ENCODE peak calls at places on chromosomes 6 and 20, in six cellular contexts. T, I, B, A, J and H are unnamed samples. For H3K9me3 and H3K36me3, the result is how much of the 10 kb centered on the place peaks cover.

GRCh38 chr6:124974770-124975377 is 12.6 kb downstream of the RNF217 start:
- DNase-seq in B (no peak), I (no peak), J (no peak), T (no peak), A (no peak), H (no peak)

GRCh38 chr20:23449400-23449799 is 3.3 kb downstream of the CST11 start:
- DNase-seq in T (no peak), A (peak), I (no peak), B (no peak), J (peak), H (no peak)

GRCh38 chr6:148776321-148776966 is 29.6 kb downstream of the UST start:
- DNase-seq in T (no peak), J (peak), A (peak), I (no peak), B (peak), H (no peak)

GRCh38 chr20:11790047-11790446 is 127.6 kb upstream of the BTBD3 start:
- DNase-seq in I (no peak), A (no peak), T (no peak), J (peak), B (no peak), H (no peak)

GRCh38 chr6:129335792-129336191 is 374.2 kb downstream of the ARHGAP18 start:
- DNase-seq in I (no peak), T (no peak), A (no peak), J (no peak), B (no peak), H (no peak)

GRCh38 chr6:20706293-20707165 is 172.3 kb downstream of the CDKAL1 start:
- DNase-seq in T (no peak), I (no peak), A (no peak), J (peak), B (no peak), H (no peak)

GRCh38 chr6:81589465-81590313 is 162.8 kb downstream of the TENT5A start:
- DNase-seq in T (no peak), B (no peak), I (no peak), J (no peak), A (peak), H (peak)

GRCh38 chr6:21893778-21894177 is 300.2 kb downstream of the SOX4 start:
- DNase-seq in A (no peak), T (no peak), B (no peak), J (no peak), I (no peak), H (no peak)

GRCh38 chr20:58065508-58066361 is 162.7 kb downstream of the ANKRD60 start:
- DNase-seq in A (no peak), J (peak), I (no peak), B (no peak), T (peak), H (no peak)

GRCh38 chr6:87789198-87789899 is 87.3 kb upstream of the AKIRIN2 start:
- DNase-seq in J (peak), A (peak), T (peak), B (no peak), I (no peak), H (no peak)

GRCh38 chr20:10625641-10626040 is 48.2 kb downstream of the JAG1 start:
- DNase-seq in B (no peak), J (peak), I (no peak), A (no peak), T (no peak), H (no peak)

GRCh38 chr20:35823937-35824336 is 52.1 kb downstream of the PHF20 start:
- DNase-seq in T (no peak), A (peak), B (no peak), J (no peak), I (no peak), H (no peak)

GRCh38 chr6:7140631-7141366 is 33.0 kb downstream of the RREB1 start:
- DNase-seq in A (peak), J (peak), T (peak), B (peak), I (no peak), H (peak)

GRCh38 chr6:77030929-77031674 is 432.2 kb downstream of the HTR1B start:
- DNase-seq in I (no peak), T (no peak), B (no peak), A (peak), J (peak), H (no peak)

GRCh38 chr6:5126214-5126613 is 41.1 kb downstream of the PPP1R3G start:
- DNase-seq in A (peak), I (no peak), T (no peak), J (no peak), B (no peak), H (no peak)

GRCh38 chr20:37911838-37912273 is 8.9 kb downstream of the VSTM2L start:
- DNase-seq in J (peak), B (peak), T (no peak), I (no peak), A (peak), H (peak)

GRCh38 chr20:17407550-17407949 is 123.6 kb downstream of the BFSP1 start:
- DNase-seq in A (no peak), J (no peak), I (no peak), T (no peak), B (no peak), H (no peak)

GRCh38 chr6:155261146-155261900 is 2.5 kb upstream of the CLDN20 start:
- DNase-seq in J (no peak), T (peak), A (no peak), I (no peak), B (no peak), H (no peak)

GRCh38 chr6:33904050-33904827 is 100.4 kb upstream of the MLN start:
- DNase-seq in T (no peak), J (no peak), A (no peak), I (peak), B (no peak), H (no peak)

GRCh38 chr20:18394363-18394762 is 72.5 kb downstream of the DZANK1 start:
- DNase-seq in T (no peak), B (no peak), A (no peak), I (no peak), J (no peak), H (no peak)

GRCh38 chr6:41334482-41335023 is 855 bp upstream of the NCR2 start:
- DNase-seq in I (no peak), B (no peak), T (no peak), A (no peak), J (no peak), H (no peak)
- H3K9me3 ChIP-seq in I (under half), B (under half), T (under half), A (under half), J (under half), H (under half)

GRCh38 chr20:15849131-15849685 is 724.0 kb downstream of the KIF16B start:
- DNase-seq in B (no peak), I (no peak), T (no peak), J (no peak), A (no peak), H (no peak)

GRCh38 chr20:15848126-15848525 is 725.1 kb downstream of the KIF16B start:
- DNase-seq in T (no peak), I (no peak), B (no peak), A (no peak), J (no peak), H (no peak)

GRCh38 chr20:15846446-15846845 is 726.8 kb downstream of the KIF16B start:
- DNase-seq in J (no peak), T (no peak), I (no peak), A (no peak), B (no peak), H (no peak)

GRCh38 chr20:15851576-15852075 is 721.6 kb downstream of the KIF16B start:
- DNase-seq in A (no peak), J (no peak), T (no peak), I (no peak), B (no peak), H (no peak)

GRCh38 chr20:15847415-15847814 is 725.8 kb downstream of the KIF16B start:
- DNase-seq in A (no peak), B (no peak), I (no peak), J (no peak), T (no peak), H (no peak)
- H3K36me3 ChIP-seq in A (under half), B (under half), I (under half), J (under half), T (under half), H (under half)

DNA sequence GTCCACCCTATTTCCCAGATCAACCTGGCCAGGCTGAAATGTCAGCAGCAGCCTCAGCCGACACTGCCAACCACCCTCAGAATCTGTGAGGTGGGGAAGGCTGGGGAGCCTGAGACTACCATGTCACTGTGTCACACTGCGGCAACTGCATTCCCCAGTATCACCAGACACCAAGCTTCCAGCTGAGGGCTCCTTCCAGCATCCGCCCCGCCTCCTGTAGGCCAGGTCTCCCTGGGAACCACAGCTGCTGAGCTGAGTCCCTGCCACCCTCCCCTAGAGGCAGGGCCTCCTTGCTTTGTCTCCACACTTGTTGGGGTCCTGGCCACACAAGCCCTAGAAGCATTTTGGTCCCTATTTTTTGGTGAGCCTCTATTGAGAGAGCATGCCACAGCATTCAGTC is 115.7 kb downstream of the UNC5CL start:
- DNase-seq in B (no peak), J (no peak), A (no peak), I (no peak), T (no peak), H (no peak)
- H3K9me3 ChIP-seq in B (under half), J (under half), A (under half), I (under half), T (under half), H (under half)

GRCh38 chr6:157194643-157195042 is 128.7 kb downstream of the TMEM242 start:
- DNase-seq in T (no peak), I (no peak), A (peak), J (no peak), B (no peak), H (no peak)
- H3K36me3 ChIP-seq in T (under half), I (under half), A (under half), J (under half), B (under half), H (half or more)

DNA sequence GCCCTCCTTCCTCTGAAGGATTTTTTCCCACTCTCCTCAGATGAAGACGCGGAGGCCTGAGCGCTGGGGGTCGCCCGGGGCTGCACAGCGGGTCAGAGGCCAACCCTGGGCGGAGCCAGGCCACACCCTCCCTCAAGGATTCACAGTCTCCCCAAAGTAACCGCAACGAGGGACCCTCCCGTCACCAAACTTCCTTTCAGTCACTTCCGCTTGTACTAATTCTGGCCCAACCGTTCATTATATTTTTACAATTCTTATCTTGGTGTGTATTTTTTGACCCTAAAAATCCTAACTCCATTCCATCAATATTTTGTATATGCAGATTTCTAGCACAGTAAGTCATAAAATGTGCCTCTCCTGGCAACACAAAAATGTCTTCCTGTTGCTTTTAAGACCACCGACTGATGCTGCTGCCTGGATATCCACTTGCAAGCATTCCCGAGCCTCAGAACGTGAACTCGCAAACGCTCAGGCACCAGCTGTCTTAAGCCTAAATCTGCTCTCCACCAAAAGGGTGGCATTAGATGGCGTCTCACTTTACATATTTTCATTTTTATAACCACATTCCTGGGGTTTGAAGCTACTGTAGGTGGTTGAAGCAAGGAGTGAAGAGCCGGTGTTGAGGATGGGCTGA is 128.0 kb downstream of the DLL1 start:
- DNase-seq in B (no peak), J (no peak), A (no peak), I (no peak), T (no peak), H (no peak)
- H3K9me3 ChIP-seq in B (under half), J (under half), A (under half), I (under half), T (under half), H (under half)

GRCh38 chr20:45962031-45962755 is 9.8 kb downstream of the ZNF335 start:
- DNase-seq in I (no peak), T (peak), B (no peak), A (no peak), J (no peak), H (no peak)
- H3K36me3 ChIP-seq in I (half or more), T (half or more), B (under half), A (under half), J (under half), H (half or more)